ENCODE peak calls at places on chromosome 16, in nine cellular contexts. H is mammary epithelial cell; U is progenitor cell of endocrine pancreas; N is esophagus squamous epithelium; P is cardiac fibroblast; M is OCI-LY7; O is colonic mucosa; Q is CD4-positive, alpha-beta T cell; Z is activated B cell treated with CpG ODN at 0.5 μM for 24 hours. W is an unnamed sample.

GRCh38 chr16:25006504-25007055 is 8.6 kb downstream of the ARHGAP17 start:
- DNase-seq in Z (no peak), M (no peak), Q (no peak), H (no peak), U (no peak), P (peak; percentile 73), N (no peak), O (no peak), W (no peak)

GRCh38 chr16:14354561-14355351 is 275.3 kb downstream of the PARN start:
- DNase-seq in N (no peak), P (no peak), H (peak; percentile 23), Z (no peak), M (peak; percentile 97), Q (no peak), U (no peak), O (no peak), W (no peak)

GRCh38 chr16:89037261-89038152 is 56.1 kb upstream of the ACSF3 start:
- DNase-seq in N (no peak), O (no peak), Z (no peak), H (peak; percentile 13), M (peak; percentile 43), Q (peak; percentile 22), U (peak; percentile 72), P (peak; percentile 40), W (peak; percentile 82)

GRCh38 chr16:84557059-84557458 is 52.6 kb upstream of the MEAK7 start:
- DNase-seq in O (no peak), Z (no peak), Q (no peak), M (no peak), H (no peak), N (no peak), U (no peak), P (no peak), W (no peak)

GRCh38 chr16:74936902-74937560 is 47.9 kb downstream of the WDR59 start:
- DNase-seq in N (no peak), U (no peak), P (peak; percentile 72), O (no peak), Q (no peak), M (no peak), Z (no peak), H (peak; percentile 57), W (no peak)

GRCh38 chr16:46828943-46829342 is 2.0 kb downstream of the C16orf87 start:
- DNase-seq in O (no peak), Z (no peak), N (no peak), U (no peak), Q (no peak), M (peak; percentile 20), H (no peak), P (no peak), W (no peak)

GRCh38 chr16:59686405-59686804 is 952.3 kb upstream of the GOT2 start:
- DNase-seq in Z (no peak), M (no peak), Q (no peak), N (no peak), U (no peak), H (no peak), O (no peak), P (no peak), W (no peak)

GRCh38 chr16:67702130-67702529 is 17.0 kb downstream of the GFOD2 start:
- DNase-seq in N (no peak), U (no peak), Q (no peak), P (no peak), O (no peak), M (no peak), H (no peak), Z (no peak), W (no peak)

GRCh38 chr16:81511371-81511770 is 66.8 kb downstream of the CMIP start:
- DNase-seq in Z (no peak), P (peak; percentile 51), H (peak; percentile 65), U (no peak), N (no peak), M (no peak), Q (no peak), O (no peak), W (peak; percentile 13)

GRCh38 chr16:87552772-87553171 is 49.5 kb upstream of the JPH3 start:
- DNase-seq in H (peak; percentile 58), U (no peak), N (no peak), P (no peak), Z (no peak), M (no peak), Q (no peak), O (no peak), W (no peak)

GRCh38 chr16:11796227-11797165 is 562 bp downstream of the ZC3H7A start:
- DNase-seq in Z (no peak), M (peak; percentile 31), U (peak; percentile 36), Q (peak; percentile 20), N (no peak), H (peak; percentile 39), O (peak; percentile 73), P (peak; percentile 65), W (peak; percentile 82)

GRCh38 chr16:68190745-68191510 is 45.0 kb downstream of the ESRP2 start:
- DNase-seq in M (no peak), H (no peak), Q (no peak), N (no peak), Z (no peak), U (no peak), P (no peak), O (no peak), W (no peak)

GRCh38 chr16:15907863-15908478 is 19.6 kb upstream of the CEP20 start:
- DNase-seq in H (peak; percentile 48), U (no peak), N (no peak), Q (peak; percentile 2), Z (peak; percentile 25), M (peak; percentile 98), P (peak; percentile 32), O (peak; percentile 22), W (peak; percentile 35)

GRCh38 chr16:79265701-79266100 is 334.8 kb downstream of the MAF start:
- DNase-seq in Z (no peak), H (no peak), N (no peak), O (no peak), U (no peak), P (no peak), M (no peak), Q (no peak), W (no peak)

GRCh38 chr16:31713945-31714898 is 159.4 kb upstream of the ZNF267 start:
- DNase-seq in H (peak; percentile 12), Z (no peak), N (no peak), Q (no peak), O (no peak), U (no peak), P (no peak), M (no peak), W (no peak)

GRCh38 chr16:2150418-2151187 is 2.2 kb downstream of the RAB26 start:
- DNase-seq in U (no peak), O (peak; percentile 68), P (peak; percentile 49), H (peak; percentile 69), N (no peak), Q (no peak), M (peak; percentile 38), Z (no peak), W (no peak)
- TF ChIP-seq CTCF in U (no peak), O (no peak), P (no peak), H (no peak), N (no peak), Q (no peak), M (no peak), Z (no peak), W (no peak)

GRCh38 chr16:72362476-72362875 is 190.5 kb upstream of the PMFBP1 start:
- DNase-seq in O (no peak), H (no peak), U (no peak), P (no peak), Q (no peak), M (no peak), Z (no peak), N (no peak), W (no peak)

GRCh38 chr16:72355561-72355960 is 183.6 kb upstream of the PMFBP1 start:
- DNase-seq in Z (no peak), M (no peak), H (peak; percentile 20), Q (no peak), O (no peak), N (no peak), P (peak; percentile 66), U (no peak), W (no peak)

GRCh38 chr16:72362972-72363371 is 191.0 kb upstream of the PMFBP1 start:
- DNase-seq in U (no peak), Q (no peak), P (peak; percentile 62), N (no peak), H (peak; percentile 46), Z (no peak), M (no peak), O (no peak), W (no peak)

DNA sequence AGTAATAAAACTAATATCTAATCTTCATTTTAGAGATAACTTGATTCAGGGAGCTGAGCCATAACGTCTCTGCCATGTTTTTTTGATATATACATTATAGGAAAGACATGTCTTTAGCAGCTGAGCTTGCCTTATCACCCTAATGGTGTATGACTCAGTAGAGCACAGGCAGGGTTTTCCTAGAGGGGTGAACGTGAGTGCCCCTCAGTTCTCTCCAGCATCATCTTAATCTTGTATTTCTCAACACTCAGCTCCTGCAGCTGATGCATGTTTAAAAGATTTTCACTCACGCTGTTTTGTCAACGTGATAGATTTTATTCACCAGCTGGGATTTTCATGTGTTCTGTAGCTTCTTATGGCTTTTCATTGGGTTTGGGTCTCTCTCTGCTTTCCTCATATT is 185.9 kb upstream of the PMFBP1 start:
- DNase-seq in O (no peak), P (peak; percentile 59), Z (no peak), H (no peak), N (no peak), U (no peak), M (no peak), Q (no peak), W (no peak)
- TF ChIP-seq CTCF in O (no peak), P (no peak), Z (no peak), H (no peak), N (no peak), U (no peak), M (no peak), Q (no peak), W (no peak)

DNA sequence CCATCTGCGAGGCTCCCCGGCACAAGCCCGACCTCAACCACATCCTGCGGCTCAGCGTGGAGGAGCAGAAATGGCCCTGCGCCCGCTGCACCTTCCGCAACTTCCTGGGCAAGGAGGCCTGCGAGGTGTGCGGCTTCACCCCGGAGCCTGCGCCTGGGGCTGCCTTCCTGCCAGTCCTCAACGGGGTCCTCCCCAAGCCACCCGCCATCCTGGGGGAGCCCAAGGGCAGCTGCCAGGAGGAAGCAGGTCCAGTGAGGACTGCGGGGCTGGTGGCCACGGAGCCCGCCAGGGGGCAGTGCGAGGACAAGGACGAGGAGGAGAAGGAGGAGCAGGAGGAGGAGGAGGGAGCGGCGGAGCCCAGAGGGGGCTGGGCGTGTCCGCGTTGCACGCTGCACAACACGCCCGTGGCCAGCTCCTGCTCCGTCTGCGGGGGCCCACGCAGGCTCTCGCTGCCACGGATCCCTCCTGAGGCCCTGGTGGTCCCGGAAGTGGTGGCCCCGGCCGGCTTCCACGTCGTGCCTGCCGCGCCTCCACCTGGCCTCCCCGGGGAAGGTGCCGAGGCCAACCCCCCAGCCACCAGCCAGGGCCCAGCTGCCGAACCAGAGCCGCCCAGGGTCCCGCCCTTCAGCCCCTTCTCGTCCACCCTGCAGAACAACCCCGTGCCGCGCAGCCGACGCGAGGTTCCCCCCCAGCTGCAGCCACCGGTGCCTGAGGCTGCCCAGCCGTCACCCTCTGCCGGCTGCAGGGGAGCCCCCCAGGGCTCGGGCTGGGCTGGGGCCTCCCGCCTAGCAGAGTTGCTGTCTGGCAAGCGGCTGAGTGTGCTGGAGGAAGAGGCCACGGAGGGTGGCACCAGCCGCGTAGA is 13.1 kb upstream of the PRR35 start:
- DNase-seq in N (no peak), Q (peak; percentile 57), Z (no peak), M (no peak), H (peak; percentile 37), P (peak; percentile 46), O (peak; percentile 91), U (no peak), W (no peak)
- TF ChIP-seq CTCF in N (peak; percentile 59), Q (no peak), Z (no peak), M (no peak), H (peak; percentile 72), P (peak; percentile 56), O (peak; percentile 65), U (peak; percentile 57), W (peak; percentile 72)

GRCh38 chr16:86203557-86204275 is 304.8 kb downstream of the IRF8 start:
- DNase-seq in H (no peak), P (no peak), M (no peak), U (no peak), Z (no peak), N (no peak), Q (no peak), O (no peak), W (no peak)
- TF ChIP-seq CTCF in H (no peak), P (no peak), M (no peak), U (no peak), Z (no peak), N (no peak), Q (no peak), O (no peak), W (no peak)